ENCODE peak calls at places on chromosomes 12 and 14, in seven cellular contexts. One of them, this sample, is unnamed.

GRCh38 chr12:15830538-15830937 is 41.4 kb upstream of the EPS8 start:
- DNase-seq in adrenal gland: no peak
- DNase-seq in mucosa of descending colon: no peak
- DNase-seq in WTC11: no peak
- DNase-seq in body of pancreas: no peak
- DNase-seq in NCI-H1105 treated with DMSO at 0.1 percent for 48 hours: no peak
- DNase-seq in NCI-H2107: no peak
- DNase-seq in this sample: peak; percentile 45

GRCh38 chr12:20206410-20206809 is 161.9 kb upstream of the PDE3A start:
- DNase-seq in body of pancreas: no peak
- DNase-seq in NCI-H2107: no peak
- DNase-seq in mucosa of descending colon: no peak
- DNase-seq in WTC11: no peak
- DNase-seq in NCI-H1105 treated with DMSO at 0.1 percent for 48 hours: no peak
- DNase-seq in adrenal gland: no peak
- DNase-seq in this sample: no peak

GRCh38 chr14:105151131-105151837 is 17.3 kb downstream of the JAG2 start:
- DNase-seq in mucosa of descending colon: no peak
- DNase-seq in NCI-H1105 treated with DMSO at 0.1 percent for 48 hours: no peak
- DNase-seq in NCI-H2107: no peak
- DNase-seq in WTC11: no peak
- DNase-seq in adrenal gland: no peak
- DNase-seq in body of pancreas: no peak
- DNase-seq in this sample: no peak

GRCh38 chr12:14443531-14443930 is 78.0 kb downstream of the ATF7IP start:
- DNase-seq in body of pancreas: no peak
- DNase-seq in adrenal gland: no peak
- DNase-seq in mucosa of descending colon: no peak
- DNase-seq in WTC11: no peak
- DNase-seq in NCI-H1105 treated with DMSO at 0.1 percent for 48 hours: no peak
- DNase-seq in NCI-H2107: no peak
- DNase-seq in this sample: peak; percentile 23

GRCh38 chr12:49428652-49429549 is 61.6 kb downstream of the SPATS2 start:
- DNase-seq in adrenal gland: no peak
- DNase-seq in mucosa of descending colon: no peak
- DNase-seq in WTC11: no peak
- DNase-seq in NCI-H1105 treated with DMSO at 0.1 percent for 48 hours: no peak
- DNase-seq in NCI-H2107: no peak
- DNase-seq in body of pancreas: no peak
- DNase-seq in this sample: peak; percentile 63

GRCh38 chr12:8156845-8157244 is at the start of gene ZNF705A:
- DNase-seq in NCI-H1105 treated with DMSO at 0.1 percent for 48 hours: no peak
- DNase-seq in WTC11: no peak
- DNase-seq in mucosa of descending colon: no peak
- DNase-seq in adrenal gland: no peak
- DNase-seq in body of pancreas: no peak
- DNase-seq in NCI-H2107: no peak
- DNase-seq in this sample: peak; percentile 66

GRCh38 chr14:65783101-65783500 is 370.6 kb downstream of the FUT8 start:
- DNase-seq in WTC11: no peak
- DNase-seq in adrenal gland: no peak
- DNase-seq in mucosa of descending colon: no peak
- DNase-seq in body of pancreas: no peak
- DNase-seq in NCI-H2107: no peak
- DNase-seq in NCI-H1105 treated with DMSO at 0.1 percent for 48 hours: no peak
- DNase-seq in this sample: no peak

GRCh38 chr14:58533417-58533816 is 104.3 kb upstream of the DACT1 start:
- DNase-seq in mucosa of descending colon: no peak
- DNase-seq in NCI-H1105 treated with DMSO at 0.1 percent for 48 hours: no peak
- DNase-seq in NCI-H2107: no peak
- DNase-seq in WTC11: no peak
- DNase-seq in adrenal gland: peak; percentile 9
- DNase-seq in body of pancreas: no peak
- DNase-seq in this sample: peak; percentile 16

GRCh38 chr12:122944588-122944987 is 21.7 kb downstream of the ABCB9 start:
- DNase-seq in NCI-H2107: no peak
- DNase-seq in body of pancreas: peak; percentile 80
- DNase-seq in NCI-H1105 treated with DMSO at 0.1 percent for 48 hours: no peak
- DNase-seq in WTC11: no peak
- DNase-seq in mucosa of descending colon: peak; percentile 46
- DNase-seq in adrenal gland: peak; percentile 35
- DNase-seq in this sample: peak; percentile 46

GRCh38 chr12:129773170-129773493 is 130.7 kb downstream of the TMEM132D start:
- DNase-seq in NCI-H2107: no peak
- DNase-seq in mucosa of descending colon: no peak
- DNase-seq in body of pancreas: no peak
- DNase-seq in NCI-H1105 treated with DMSO at 0.1 percent for 48 hours: no peak
- DNase-seq in WTC11: no peak
- DNase-seq in adrenal gland: no peak
- DNase-seq in this sample: no peak

GRCh38 chr12:65606008-65606766 is 218.1 kb upstream of the HMGA2 start:
- DNase-seq in body of pancreas: no peak
- DNase-seq in WTC11: no peak
- DNase-seq in NCI-H2107: no peak
- DNase-seq in mucosa of descending colon: no peak
- DNase-seq in NCI-H1105 treated with DMSO at 0.1 percent for 48 hours: no peak
- DNase-seq in adrenal gland: no peak
- DNase-seq in this sample: no peak

GRCh38 chr12:78703820-78704525 is 160.6 kb upstream of the SYT1 start:
- DNase-seq in mucosa of descending colon: no peak
- DNase-seq in WTC11: no peak
- DNase-seq in NCI-H1105 treated with DMSO at 0.1 percent for 48 hours: no peak
- DNase-seq in body of pancreas: no peak
- DNase-seq in adrenal gland: no peak
- DNase-seq in NCI-H2107: no peak
- DNase-seq in this sample: peak; percentile 75

GRCh38 chr14:68978550-68978911 is 571 bp downstream of the ACTN1 start:
- DNase-seq in NCI-H1105 treated with DMSO at 0.1 percent for 48 hours: peak; percentile 52
- DNase-seq in adrenal gland: peak; percentile 71
- DNase-seq in body of pancreas: peak; percentile 79
- DNase-seq in WTC11: peak; percentile 85
- DNase-seq in NCI-H2107: peak; percentile 56
- DNase-seq in mucosa of descending colon: peak; percentile 83
- DNase-seq in this sample: peak; percentile 88

GRCh38 chr12:59972941-59973340 is 377.1 kb downstream of the SLC16A7 start:
- DNase-seq in mucosa of descending colon: no peak
- DNase-seq in NCI-H2107: no peak
- DNase-seq in WTC11: no peak
- DNase-seq in adrenal gland: no peak
- DNase-seq in body of pancreas: no peak
- DNase-seq in NCI-H1105 treated with DMSO at 0.1 percent for 48 hours: no peak
- DNase-seq in this sample: peak; percentile 68

GRCh38 chr12:20463920-20464524 is 95.7 kb downstream of the PDE3A start:
- DNase-seq in adrenal gland: no peak
- DNase-seq in NCI-H2107: no peak
- DNase-seq in body of pancreas: no peak
- DNase-seq in WTC11: no peak
- DNase-seq in mucosa of descending colon: no peak
- DNase-seq in NCI-H1105 treated with DMSO at 0.1 percent for 48 hours: peak; percentile 36
- DNase-seq in this sample: peak; percentile 70

GRCh38 chr12:2958432-2959193 is 584 bp upstream of the TEAD4 start:
- DNase-seq in body of pancreas: peak; percentile 83
- DNase-seq in adrenal gland: peak; percentile 35
- DNase-seq in NCI-H2107: no peak
- DNase-seq in NCI-H1105 treated with DMSO at 0.1 percent for 48 hours: peak; percentile 48
- DNase-seq in WTC11: no peak
- DNase-seq in mucosa of descending colon: peak; percentile 84
- DNase-seq in this sample: peak; percentile 86

GRCh38 chr12:42946776-42947435 is 357.4 kb upstream of the PRICKLE1 start:
- DNase-seq in NCI-H1105 treated with DMSO at 0.1 percent for 48 hours: no peak
- DNase-seq in mucosa of descending colon: no peak
- DNase-seq in adrenal gland: no peak
- DNase-seq in NCI-H2107: no peak
- DNase-seq in body of pancreas: no peak
- DNase-seq in WTC11: no peak
- DNase-seq in this sample: no peak

GRCh38 chr12:26091837-26092236 is 33.0 kb downstream of the BHLHE41 start:
- DNase-seq in NCI-H1105 treated with DMSO at 0.1 percent for 48 hours: no peak
- DNase-seq in mucosa of descending colon: no peak
- DNase-seq in WTC11: peak; percentile 40
- DNase-seq in NCI-H2107: no peak
- DNase-seq in adrenal gland: no peak
- DNase-seq in body of pancreas: no peak
- DNase-seq in this sample: no peak

GRCh38 chr12:75613981-75614380 is 102.6 kb upstream of the KRR1 start:
- DNase-seq in NCI-H1105 treated with DMSO at 0.1 percent for 48 hours: no peak
- DNase-seq in mucosa of descending colon: no peak
- DNase-seq in adrenal gland: no peak
- DNase-seq in NCI-H2107: no peak
- DNase-seq in WTC11: no peak
- DNase-seq in body of pancreas: no peak
- DNase-seq in this sample: peak; percentile 23

GRCh38 chr14:96055753-96056508 is 16.8 kb downstream of the C14orf132 start:
- DNase-seq in NCI-H2107: no peak
- DNase-seq in NCI-H1105 treated with DMSO at 0.1 percent for 48 hours: no peak
- DNase-seq in mucosa of descending colon: no peak
- DNase-seq in body of pancreas: no peak
- DNase-seq in WTC11: no peak
- DNase-seq in adrenal gland: no peak
- DNase-seq in this sample: no peak

GRCh38 chr14:61527325-61528100 is 167.8 kb upstream of the HIF1A start:
- DNase-seq in WTC11: no peak
- DNase-seq in adrenal gland: peak; percentile 81
- DNase-seq in NCI-H1105 treated with DMSO at 0.1 percent for 48 hours: no peak
- DNase-seq in body of pancreas: peak; percentile 69
- DNase-seq in NCI-H2107: no peak
- DNase-seq in mucosa of descending colon: no peak
- DNase-seq in this sample: peak; percentile 60

GRCh38 chr12:116495260-116495659 is 63.9 kb upstream of the MAP1LC3B2 start:
- DNase-seq in NCI-H2107: no peak
- DNase-seq in WTC11: no peak
- DNase-seq in mucosa of descending colon: no peak
- DNase-seq in body of pancreas: peak; percentile 17
- DNase-seq in adrenal gland: no peak
- DNase-seq in NCI-H1105 treated with DMSO at 0.1 percent for 48 hours: no peak
- DNase-seq in this sample: peak; percentile 12

GRCh38 chr12:43988838-43989560 is 153.1 kb downstream of the TMEM117 start:
- DNase-seq in NCI-H2107: no peak
- DNase-seq in adrenal gland: no peak
- DNase-seq in body of pancreas: no peak
- DNase-seq in mucosa of descending colon: no peak
- DNase-seq in WTC11: no peak
- DNase-seq in NCI-H1105 treated with DMSO at 0.1 percent for 48 hours: no peak
- DNase-seq in this sample: peak; percentile 14

GRCh38 chr14:90510208-90510607 is 113.4 kb downstream of the CALM1 start:
- DNase-seq in WTC11: peak; percentile 54
- DNase-seq in mucosa of descending colon: peak; percentile 87
- DNase-seq in adrenal gland: no peak
- DNase-seq in NCI-H2107: peak; percentile 67
- DNase-seq in NCI-H1105 treated with DMSO at 0.1 percent for 48 hours: peak; percentile 83
- DNase-seq in body of pancreas: peak; percentile 90
- DNase-seq in this sample: no peak

GRCh38 chr12:1797011-1797901 is 23.1 kb upstream of the LRTM2 start:
- DNase-seq in adrenal gland: peak; percentile 29
- DNase-seq in mucosa of descending colon: peak; percentile 86
- DNase-seq in body of pancreas: peak; percentile 47
- DNase-seq in NCI-H1105 treated with DMSO at 0.1 percent for 48 hours: no peak
- DNase-seq in WTC11: peak; percentile 41
- DNase-seq in NCI-H2107: no peak
- DNase-seq in this sample: no peak

GRCh38 chr14:103393687-103394626 is 8.7 kb downstream of the MARK3 start:
- DNase-seq in NCI-H2107: no peak
- DNase-seq in mucosa of descending colon: no peak
- DNase-seq in body of pancreas: peak; percentile 54
- DNase-seq in NCI-H1105 treated with DMSO at 0.1 percent for 48 hours: no peak
- DNase-seq in WTC11: no peak
- DNase-seq in adrenal gland: peak; percentile 63
- DNase-seq in this sample: peak; percentile 82

GRCh38 chr14:90508536-90509254 is 111.9 kb downstream of the CALM1 start:
- DNase-seq in NCI-H2107: no peak
- DNase-seq in NCI-H1105 treated with DMSO at 0.1 percent for 48 hours: no peak
- DNase-seq in adrenal gland: no peak
- DNase-seq in WTC11: no peak
- DNase-seq in mucosa of descending colon: peak; percentile 80
- DNase-seq in body of pancreas: peak; percentile 71
- DNase-seq in this sample: no peak

GRCh38 chr14:106844608-106845285 is 1318.4 kb downstream of the TMEM121 start:
- DNase-seq in adrenal gland: peak; percentile 70
- DNase-seq in WTC11: no peak
- DNase-seq in mucosa of descending colon: peak; percentile 85
- DNase-seq in body of pancreas: peak; percentile 79
- DNase-seq in NCI-H2107: peak; percentile 60
- DNase-seq in NCI-H1105 treated with DMSO at 0.1 percent for 48 hours: peak; percentile 66
- DNase-seq in this sample: no peak

GRCh38 chr12:85278598-85279448 is 1.2 kb upstream of the ALX1 start:
- DNase-seq in mucosa of descending colon: peak; percentile 18
- DNase-seq in NCI-H2107: no peak
- DNase-seq in NCI-H1105 treated with DMSO at 0.1 percent for 48 hours: no peak
- DNase-seq in adrenal gland: no peak
- DNase-seq in body of pancreas: no peak
- DNase-seq in WTC11: no peak
- DNase-seq in this sample: no peak

GRCh38 chr12:129854591-129854990 is 49.2 kb downstream of the TMEM132D start:
- DNase-seq in WTC11: no peak
- DNase-seq in NCI-H2107: no peak
- DNase-seq in NCI-H1105 treated with DMSO at 0.1 percent for 48 hours: no peak
- DNase-seq in mucosa of descending colon: no peak
- DNase-seq in body of pancreas: no peak
- DNase-seq in adrenal gland: no peak
- DNase-seq in this sample: no peak

GRCh38 chr12:12376636-12377448 is 20.0 kb downstream of the BORCS5 start:
- DNase-seq in mucosa of descending colon: no peak
- DNase-seq in adrenal gland: peak; percentile 57
- DNase-seq in NCI-H2107: peak; percentile 83
- DNase-seq in WTC11: no peak
- DNase-seq in body of pancreas: peak; percentile 69
- DNase-seq in NCI-H1105 treated with DMSO at 0.1 percent for 48 hours: peak; percentile 92
- DNase-seq in this sample: peak; percentile 93

GRCh38 chr12:69739287-69740191 is 879 bp downstream of the RAB3IP start:
- DNase-seq in NCI-H1105 treated with DMSO at 0.1 percent for 48 hours: peak; percentile 64
- DNase-seq in NCI-H2107: peak; percentile 50
- DNase-seq in adrenal gland: peak; percentile 63
- DNase-seq in WTC11: peak; percentile 50
- DNase-seq in body of pancreas: peak; percentile 67
- DNase-seq in mucosa of descending colon: peak; percentile 86
- DNase-seq in this sample: peak; percentile 53

GRCh38 chr14:54440037-54440436 is 1.1 kb downstream of the CNIH1 start:
- DNase-seq in WTC11: no peak
- DNase-seq in adrenal gland: no peak
- DNase-seq in body of pancreas: no peak
- DNase-seq in NCI-H2107: no peak
- DNase-seq in mucosa of descending colon: no peak
- DNase-seq in NCI-H1105 treated with DMSO at 0.1 percent for 48 hours: no peak
- DNase-seq in this sample: peak; percentile 73

GRCh38 chr14:68718033-68718725 is 74.7 kb downstream of the ZFP36L1 start:
- DNase-seq in NCI-H2107: no peak
- DNase-seq in WTC11: no peak
- DNase-seq in NCI-H1105 treated with DMSO at 0.1 percent for 48 hours: no peak
- DNase-seq in adrenal gland: no peak
- DNase-seq in mucosa of descending colon: no peak
- DNase-seq in body of pancreas: no peak
- DNase-seq in this sample: no peak

GRCh38 chr14:52051251-52051650 is 17.6 kb downstream of the NID2 start:
- DNase-seq in NCI-H1105 treated with DMSO at 0.1 percent for 48 hours: no peak
- DNase-seq in adrenal gland: no peak
- DNase-seq in WTC11: no peak
- DNase-seq in body of pancreas: no peak
- DNase-seq in NCI-H2107: no peak
- DNase-seq in mucosa of descending colon: no peak
- DNase-seq in this sample: no peak

GRCh38 chr14:73610692-73611091 is 1.6 kb upstream of the ACOT6 start:
- DNase-seq in NCI-H1105 treated with DMSO at 0.1 percent for 48 hours: no peak
- DNase-seq in body of pancreas: no peak
- DNase-seq in WTC11: peak; percentile 16
- DNase-seq in adrenal gland: peak; percentile 8
- DNase-seq in NCI-H2107: no peak
- DNase-seq in mucosa of descending colon: no peak
- DNase-seq in this sample: no peak

This sample was measured in adipocyte.